ENCODE peak calls at places on chromosomes 3 and 15, in seven cellular contexts. T is CD4-positive, alpha-beta T cell; Y is erythroblast; D is AG20443; W is NCI-H2029; P is HEK293T; Q is T-helper 9 cell. M is an unnamed sample.
A peak's percentile ranks its signal among the peaks of the same experiment; 100 is the strongest.

GRCh38 chr3:148604270-148605085 is 93.2 kb upstream of the AGTR1 start:
- DNase-seq in T (no peak), P (no peak), W (no peak), Q (no peak), Y (no peak), D (peak; percentile 14), M (no peak)

GRCh38 chr3:36319683-36320082 is 60.6 kb upstream of the STAC start:
- DNase-seq in Y (no peak), P (no peak), Q (no peak), D (no peak), W (no peak), T (no peak), M (no peak)

GRCh38 chr3:158434412-158435038 is 136.5 kb upstream of the MLF1 start:
- DNase-seq in Y (peak; percentile 71), P (peak; percentile 51), W (peak; percentile 26), Q (no peak), D (peak; percentile 41), T (no peak), M (peak; percentile 19)

GRCh38 chr3:4985330-4986174 is 6.3 kb downstream of the BHLHE40 start:
- DNase-seq in D (no peak), Q (no peak), T (no peak), W (no peak), Y (no peak), P (no peak), M (peak; percentile 58)

GRCh38 chr3:41893977-41894376 is 67.9 kb downstream of the ULK4 start:
- DNase-seq in W (peak; percentile 30), D (peak; percentile 60), T (no peak), Q (no peak), P (no peak), Y (peak; percentile 36), M (peak; percentile 37)

GRCh38 chr3:169623971-169624370 is 39.5 kb downstream of the MECOM start:
- DNase-seq in W (peak; percentile 11), T (no peak), D (no peak), Q (no peak), P (no peak), Y (no peak), M (no peak)

GRCh38 chr3:23811117-23811487 is 5.3 kb downstream of the UBE2E1 start:
- DNase-seq in T (no peak), D (no peak), P (no peak), W (peak; percentile 23), Q (no peak), Y (no peak), M (no peak)

GRCh38 chr15:42994546-42994945 is 74.0 kb upstream of the TTBK2 start:
- DNase-seq in D (peak; percentile 12), P (no peak), W (no peak), Q (no peak), T (no peak), Y (no peak), M (no peak)

GRCh38 chr3:188697127-188697526 is 474.6 kb upstream of the TPRG1 start:
- DNase-seq in D (no peak), Q (no peak), P (no peak), W (no peak), Y (no peak), T (no peak), M (no peak)

GRCh38 chr3:54939591-54940300 is 11.9 kb upstream of the LRTM1 start:
- DNase-seq in Y (no peak), W (no peak), Q (no peak), T (no peak), D (peak; percentile 63), P (no peak), M (no peak)

GRCh38 chr15:43346305-43346704 is 15.9 kb upstream of the LCMT2 start:
- DNase-seq in Y (peak; percentile 35), D (no peak), P (no peak), T (no peak), W (no peak), Q (no peak), M (no peak)

GRCh38 chr3:193148678-193149473 is 92.1 kb upstream of the PLAAT1 start:
- DNase-seq in W (no peak), Y (no peak), Q (no peak), P (no peak), T (no peak), D (peak; percentile 3), M (peak; percentile 0)

GRCh38 chr3:128153156-128154011 is at the start of gene EEFSEC:
- DNase-seq in W (peak; percentile 76), Q (peak; percentile 73), D (peak; percentile 90), T (peak; percentile 87), P (peak; percentile 80), Y (peak; percentile 90), M (peak; percentile 81)

GRCh38 chr3:101189786-101190185 is 130.6 kb downstream of the IMPG2 start:
- DNase-seq in T (no peak), Q (no peak), P (no peak), Y (no peak), D (no peak), W (no peak), M (no peak)

GRCh38 chr3:169453256-169454059 is 210.1 kb downstream of the MECOM start:
- DNase-seq in D (no peak), Q (no peak), T (no peak), Y (peak; percentile 96), W (no peak), P (no peak), M (peak; percentile 10)

GRCh38 chr3:57100046-57100695 is 39.7 kb downstream of the SPATA12 start:
- DNase-seq in Q (peak; percentile 33), W (peak; percentile 32), T (peak; percentile 41), Y (peak; percentile 56), D (peak; percentile 81), P (peak; percentile 73), M (peak; percentile 58)

GRCh38 chr15:69996842-69997478 is 100.8 kb downstream of the TLE3 start:
- DNase-seq in T (no peak), Y (no peak), Q (no peak), D (no peak), W (peak; percentile 81), P (no peak), M (no peak)

GRCh38 chr3:119352863-119353527 is 58.8 kb downstream of the ARHGAP31 start:
- DNase-seq in D (peak; percentile 30), T (no peak), Y (peak; percentile 19), W (no peak), Q (no peak), P (no peak), M (no peak)

GRCh38 chr3:41581700-41582099 is 380.2 kb downstream of the ULK4 start:
- DNase-seq in P (no peak), D (no peak), Q (no peak), W (no peak), T (no peak), Y (no peak), M (no peak)